ENCODE peak calls at places on chromosomes 6 and 20, in seven cellular contexts. One of them, this sample, is unnamed. For H3F3A, the result is how much of the 10 kb centered on the place peaks cover.

GRCh38 chr6:13365320-13365719 is 37.0 kb upstream of the TBC1D7 start:
- DNase-seq in SK-N-SH: no peak
- DNase-seq in GM23338: no peak
- DNase-seq in GM23248: no peak
- DNase-seq in PC-9: no peak
- DNase-seq in MM.1S: no peak
- DNase-seq in neural progenitor cell: no peak
- DNase-seq in this sample: no peak

GRCh38 chr6:105402090-105402980 is 547 bp downstream of the PREP start:
- DNase-seq in GM23248: peak
- DNase-seq in SK-N-SH: peak
- DNase-seq in MM.1S: peak
- DNase-seq in GM23338: peak
- DNase-seq in neural progenitor cell: peak
- DNase-seq in PC-9: no peak
- DNase-seq in this sample: peak

GRCh38 chr6:27830212-27830664 is 82.0 kb downstream of the OR2B2 start:
- DNase-seq in PC-9: no peak
- DNase-seq in MM.1S: no peak
- DNase-seq in GM23338: peak
- DNase-seq in SK-N-SH: no peak
- DNase-seq in neural progenitor cell: peak
- DNase-seq in GM23248: no peak
- DNase-seq in this sample: no peak

GRCh38 chr6:150118642-150119041 is 24.2 kb upstream of the PPP1R14C start:
- DNase-seq in GM23248: no peak
- DNase-seq in SK-N-SH: no peak
- DNase-seq in MM.1S: no peak
- DNase-seq in GM23338: no peak
- DNase-seq in neural progenitor cell: no peak
- DNase-seq in PC-9: peak
- DNase-seq in this sample: peak

GRCh38 chr20:32999603-33000250 is 4.5 kb downstream of the SUN5 start:
- DNase-seq in PC-9: no peak
- DNase-seq in GM23338: no peak
- DNase-seq in GM23248: peak
- DNase-seq in MM.1S: no peak
- DNase-seq in neural progenitor cell: no peak
- DNase-seq in SK-N-SH: no peak
- DNase-seq in this sample: no peak

GRCh38 chr6:38134704-38135088 is 315.2 kb downstream of the ZFAND3 start:
- DNase-seq in PC-9: no peak
- DNase-seq in GM23338: no peak
- DNase-seq in GM23248: no peak
- DNase-seq in SK-N-SH: no peak
- DNase-seq in neural progenitor cell: no peak
- DNase-seq in MM.1S: no peak
- DNase-seq in this sample: no peak

GRCh38 chr20:37758332-37758731 is 64.5 kb downstream of the CTNNBL1 start:
- DNase-seq in GM23338: peak
- DNase-seq in neural progenitor cell: peak
- DNase-seq in PC-9: no peak
- DNase-seq in MM.1S: no peak
- DNase-seq in SK-N-SH: no peak
- DNase-seq in GM23248: no peak
- DNase-seq in this sample: peak

GRCh38 chr6:38268342-38268741 is 371.4 kb downstream of the BTBD9 start:
- DNase-seq in GM23338: no peak
- DNase-seq in PC-9: no peak
- DNase-seq in MM.1S: no peak
- DNase-seq in GM23248: no peak
- DNase-seq in neural progenitor cell: no peak
- DNase-seq in SK-N-SH: no peak
- DNase-seq in this sample: no peak

GRCh38 chr20:48015136-48015925 is 230.1 kb upstream of the SULF2 start:
- DNase-seq in neural progenitor cell: no peak
- DNase-seq in MM.1S: no peak
- DNase-seq in SK-N-SH: no peak
- DNase-seq in GM23338: no peak
- DNase-seq in PC-9: no peak
- DNase-seq in GM23248: peak
- DNase-seq in this sample: no peak

GRCh38 chr6:151087861-151088598 is 151.7 kb upstream of the AKAP12 start:
- DNase-seq in PC-9: no peak
- DNase-seq in SK-N-SH: no peak
- DNase-seq in GM23338: peak
- DNase-seq in neural progenitor cell: no peak
- DNase-seq in MM.1S: no peak
- DNase-seq in GM23248: peak
- DNase-seq in this sample: no peak

GRCh38 chr6:165205632-165206031 is 103.8 kb downstream of the C6orf118 start:
- DNase-seq in SK-N-SH: no peak
- DNase-seq in MM.1S: no peak
- DNase-seq in PC-9: no peak
- DNase-seq in GM23338: no peak
- DNase-seq in GM23248: no peak
- DNase-seq in neural progenitor cell: no peak
- DNase-seq in this sample: no peak

GRCh38 chr6:154202334-154202733 is 154.3 kb downstream of the IPCEF1 start:
- DNase-seq in PC-9: no peak
- DNase-seq in GM23338: no peak
- DNase-seq in SK-N-SH: no peak
- DNase-seq in GM23248: no peak
- DNase-seq in neural progenitor cell: no peak
- DNase-seq in MM.1S: no peak
- DNase-seq in this sample: no peak

GRCh38 chr6:113732384-113732966 is 124.7 kb upstream of the MARCKS start:
- DNase-seq in neural progenitor cell: peak
- DNase-seq in GM23248: no peak
- DNase-seq in GM23338: no peak
- DNase-seq in SK-N-SH: peak
- DNase-seq in MM.1S: no peak
- DNase-seq in PC-9: no peak
- DNase-seq in this sample: no peak

GRCh38 chr20:46701057-46701456 is 8.4 kb upstream of the SLC2A10 start:
- DNase-seq in MM.1S: no peak
- DNase-seq in GM23338: no peak
- DNase-seq in SK-N-SH: no peak
- DNase-seq in GM23248: peak
- DNase-seq in neural progenitor cell: no peak
- DNase-seq in PC-9: peak
- DNase-seq in this sample: no peak

GRCh38 chr6:159134701-159135364 is 34.4 kb upstream of the FNDC1 start:
- DNase-seq in GM23248: peak
- DNase-seq in neural progenitor cell: peak
- DNase-seq in GM23338: peak
- DNase-seq in SK-N-SH: peak
- DNase-seq in PC-9: peak
- DNase-seq in MM.1S: peak
- DNase-seq in this sample: peak

GRCh38 chr6:113328886-113329381 is 528.2 kb upstream of the MARCKS start:
- DNase-seq in GM23248: peak
- DNase-seq in PC-9: no peak
- DNase-seq in neural progenitor cell: no peak
- DNase-seq in SK-N-SH: no peak
- DNase-seq in GM23338: no peak
- DNase-seq in MM.1S: no peak
- DNase-seq in this sample: no peak

GRCh38 chr6:166005846-166006592 is 161.6 kb downstream of the TBXT start:
- DNase-seq in neural progenitor cell: peak
- DNase-seq in MM.1S: no peak
- DNase-seq in GM23248: peak
- DNase-seq in GM23338: no peak
- DNase-seq in PC-9: no peak
- DNase-seq in SK-N-SH: peak
- DNase-seq in this sample: no peak

GRCh38 chr20:46144626-46145025 is 26.5 kb downstream of the CD40 start:
- DNase-seq in GM23248: no peak
- DNase-seq in PC-9: no peak
- DNase-seq in MM.1S: no peak
- DNase-seq in neural progenitor cell: no peak
- DNase-seq in GM23338: no peak
- DNase-seq in SK-N-SH: no peak
- DNase-seq in this sample: no peak

GRCh38 chr20:40442181-40442963 is 246.7 kb downstream of the MAFB start:
- DNase-seq in SK-N-SH: peak
- DNase-seq in MM.1S: no peak
- DNase-seq in neural progenitor cell: peak
- DNase-seq in PC-9: no peak
- DNase-seq in GM23338: peak
- DNase-seq in GM23248: peak
- DNase-seq in this sample: no peak

GRCh38 chr6:154448448-154449096 is 61.9 kb downstream of the CNKSR3 start:
- DNase-seq in GM23338: peak
- DNase-seq in MM.1S: no peak
- DNase-seq in PC-9: no peak
- DNase-seq in neural progenitor cell: no peak
- DNase-seq in GM23248: peak
- DNase-seq in SK-N-SH: peak
- DNase-seq in this sample: no peak

GRCh38 chr6:97440590-97441176 is 157.7 kb upstream of the MMS22L start:
- DNase-seq in neural progenitor cell: peak
- DNase-seq in MM.1S: peak
- DNase-seq in PC-9: no peak
- DNase-seq in GM23248: peak
- DNase-seq in GM23338: peak
- DNase-seq in SK-N-SH: peak
- DNase-seq in this sample: peak

GRCh38 chr6:112906737-112907136 is 559.6 kb downstream of the RFPL4B start:
- DNase-seq in GM23248: peak
- DNase-seq in PC-9: no peak
- DNase-seq in SK-N-SH: peak
- DNase-seq in neural progenitor cell: no peak
- DNase-seq in GM23338: no peak
- DNase-seq in MM.1S: no peak
- DNase-seq in this sample: no peak

GRCh38 chr20:61599061-61599930 is 347.2 kb downstream of the CDH4 start:
- DNase-seq in GM23248: no peak
- DNase-seq in PC-9: no peak
- DNase-seq in GM23338: peak
- DNase-seq in MM.1S: no peak
- DNase-seq in SK-N-SH: peak
- DNase-seq in neural progenitor cell: peak
- DNase-seq in this sample: no peak

GRCh38 chr20:62326959-62327725 is 24.3 kb downstream of the ADRM1 start:
- DNase-seq in GM23338: no peak
- DNase-seq in GM23248: no peak
- DNase-seq in neural progenitor cell: no peak
- DNase-seq in MM.1S: no peak
- DNase-seq in PC-9: no peak
- DNase-seq in SK-N-SH: no peak
- DNase-seq in this sample: no peak

GRCh38 chr6:116419069-116419468 is 42.1 kb upstream of the CALHM6 start:
- DNase-seq in SK-N-SH: no peak
- DNase-seq in neural progenitor cell: no peak
- DNase-seq in MM.1S: no peak
- DNase-seq in GM23338: no peak
- DNase-seq in PC-9: no peak
- DNase-seq in GM23248: peak
- DNase-seq in this sample: peak

DNA sequence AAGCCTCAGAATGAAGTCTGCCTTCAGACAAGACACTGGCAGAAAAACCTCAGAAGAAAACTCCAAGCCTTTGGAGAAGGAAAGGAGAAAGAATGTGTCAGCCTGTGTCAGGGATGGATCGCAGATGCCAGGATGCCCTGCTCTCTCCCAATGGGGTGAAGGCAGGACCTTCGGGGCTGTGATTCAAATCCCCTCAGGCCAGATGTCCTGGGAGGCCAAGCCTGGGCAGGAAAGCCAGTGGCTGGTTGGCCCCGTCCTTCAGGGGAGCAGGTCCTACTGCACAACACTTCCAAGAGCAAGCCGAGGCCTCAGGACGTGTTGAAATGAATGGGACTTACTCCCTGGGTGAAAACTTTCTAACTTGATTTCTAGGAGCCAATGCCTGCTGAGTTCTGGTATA is 36.5 kb downstream of the GJA10 start:
- DNase-seq in SK-N-SH: no peak
- DNase-seq in GM23338: no peak
- DNase-seq in neural progenitor cell: no peak
- DNase-seq in GM23248: no peak
- DNase-seq in PC-9: no peak
- DNase-seq in MM.1S: no peak
- DNase-seq in this sample: no peak
- H3F3A ChIP-seq in SK-N-SH: under half
- H3F3A ChIP-seq in GM23338: under half
- H3F3A ChIP-seq in neural progenitor cell: under half
- H3F3A ChIP-seq in GM23248: under half
- H3F3A ChIP-seq in PC-9: under half
- H3F3A ChIP-seq in MM.1S: under half
- H3F3A ChIP-seq in this sample: under half

DNA sequence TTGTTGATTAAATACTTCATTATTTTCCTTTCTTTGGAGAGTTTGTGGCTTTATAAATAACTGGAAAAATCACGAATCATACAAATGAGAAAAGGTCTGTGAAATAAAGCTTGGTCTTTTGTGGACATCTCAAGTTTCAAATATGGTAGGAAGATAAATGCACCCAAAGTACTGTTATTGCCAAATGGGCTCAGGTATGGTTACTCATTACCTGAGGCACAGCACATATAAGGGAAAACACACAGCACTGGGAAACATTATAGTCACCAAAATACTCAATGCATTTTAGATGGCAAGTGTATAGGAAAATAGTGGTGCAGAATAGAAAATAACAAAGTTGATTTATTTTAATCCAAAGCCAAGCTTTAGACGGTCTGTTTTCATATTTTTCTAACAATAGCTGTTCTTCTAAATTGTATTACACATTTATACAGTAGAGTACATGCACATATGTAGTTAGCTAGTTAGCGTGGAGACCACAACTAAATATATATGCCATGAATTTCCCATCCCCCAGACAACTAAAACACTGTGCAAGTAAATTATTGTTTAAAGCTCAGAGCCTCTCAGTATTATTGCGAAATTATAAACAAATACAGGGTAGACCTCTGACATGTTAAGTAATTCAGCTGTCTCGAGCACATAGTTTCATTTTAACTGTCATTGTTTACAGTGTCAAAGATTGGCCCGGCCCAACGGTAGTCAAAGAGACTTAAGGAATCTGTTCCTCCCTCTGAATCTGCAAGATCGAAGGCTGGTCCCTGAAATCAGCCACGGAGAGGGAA is 335.9 kb downstream of the SYNE1 start:
- DNase-seq in neural progenitor cell: no peak
- DNase-seq in SK-N-SH: no peak
- DNase-seq in MM.1S: no peak
- DNase-seq in PC-9: peak
- DNase-seq in GM23248: no peak
- DNase-seq in GM23338: no peak
- DNase-seq in this sample: no peak
- H3F3A ChIP-seq in neural progenitor cell: under half
- H3F3A ChIP-seq in SK-N-SH: under half
- H3F3A ChIP-seq in MM.1S: under half
- H3F3A ChIP-seq in PC-9: under half
- H3F3A ChIP-seq in GM23248: under half
- H3F3A ChIP-seq in GM23338: under half
- H3F3A ChIP-seq in this sample: under half

GRCh38 chr20:21682576-21682975 is 22.9 kb upstream of the PAX1 start:
- DNase-seq in PC-9: no peak
- DNase-seq in GM23338: no peak
- DNase-seq in MM.1S: no peak
- DNase-seq in GM23248: no peak
- DNase-seq in neural progenitor cell: no peak
- DNase-seq in SK-N-SH: no peak
- DNase-seq in this sample: no peak
- H3F3A ChIP-seq in PC-9: under half
- H3F3A ChIP-seq in GM23338: under half
- H3F3A ChIP-seq in MM.1S: under half
- H3F3A ChIP-seq in GM23248: under half
- H3F3A ChIP-seq in neural progenitor cell: under half
- H3F3A ChIP-seq in SK-N-SH: under half
- H3F3A ChIP-seq in this sample: under half

GRCh38 chr20:38867062-38867359 is 59.2 kb upstream of the FAM83D start:
- DNase-seq in SK-N-SH: peak
- DNase-seq in neural progenitor cell: no peak
- DNase-seq in PC-9: no peak
- DNase-seq in GM23248: no peak
- DNase-seq in MM.1S: no peak
- DNase-seq in GM23338: no peak
- DNase-seq in this sample: no peak
- H3F3A ChIP-seq in SK-N-SH: under half
- H3F3A ChIP-seq in neural progenitor cell: under half
- H3F3A ChIP-seq in PC-9: under half
- H3F3A ChIP-seq in GM23248: under half
- H3F3A ChIP-seq in MM.1S: under half
- H3F3A ChIP-seq in GM23338: under half
- H3F3A ChIP-seq in this sample: under half

This sample was measured in PC-3.